ENCODE peak calls at places on chromosomes 1 and 21, in ten cellular contexts. D is adrenal gland, A is lower leg skin, E is K562, P is esophagus muscularis mucosa, U is Peyer's patch, Q is stomach, X is H54, C is tibial nerve, T is uterus. N is an unnamed sample.

GRCh38 chr21:31236528-31236927 is 107.5 kb downstream of the TIAM1 start:
- DNase-seq in D (no peak), A (no peak), E (no peak), P (no peak), U (no peak), Q (no peak), X (no peak), C (no peak), T (no peak), N (no peak)

GRCh38 chr1:55631508-55631907 is 416.3 kb upstream of the USP24 start:
- DNase-seq in D (no peak), A (no peak), E (no peak), P (no peak), U (no peak), Q (no peak), X (no peak), C (no peak), T (no peak), N (no peak)

GRCh38 chr1:225892307-225892706 is 3.4 kb upstream of the LEFTY1 start:
- DNase-seq in D (no peak), A (no peak), E (no peak), P (no peak), U (no peak), Q (no peak), X (no peak), C (no peak), T (no peak), N (no peak)

GRCh38 chr1:66445492-66446181 is 88.3 kb upstream of the SGIP1 start:
- DNase-seq in D (peak; percentile 11), A (no peak), E (no peak), P (no peak), U (peak; percentile 84), Q (peak; percentile 32), X (no peak), C (no peak), T (no peak), N (no peak)

GRCh38 chr21:23936991-23937390 is 1670.3 kb downstream of the MRPL39 start:
- DNase-seq in D (no peak), A (no peak), E (no peak), P (no peak), U (no peak), Q (no peak), X (no peak), C (no peak), T (no peak), N (no peak)

GRCh38 chr1:6771568-6771825 is 13.8 kb upstream of the CAMTA1 start:
- DNase-seq in D (no peak), A (no peak), E (no peak), P (no peak), U (no peak), Q (no peak), X (no peak), C (no peak), T (no peak), N (no peak)

GRCh38 chr1:150268342-150268705 is 492 bp downstream of the APH1A start:
- DNase-seq in D (peak; percentile 81), A (peak; percentile 88), E (peak; percentile 53), P (no peak), U (peak; percentile 57), Q (peak; percentile 40), X (peak; percentile 22), C (no peak), T (no peak), N (peak; percentile 39)

GRCh38 chr1:184622136-184622823 is 132.4 kb downstream of the EDEM3 start:
- DNase-seq in D (peak; percentile 85), A (no peak), E (no peak), P (peak; percentile 95), U (peak; percentile 84), Q (peak; percentile 66), X (peak; percentile 53), C (peak; percentile 86), T (peak; percentile 93), N (no peak)

GRCh38 chr1:68758666-68759209 is 261.9 kb upstream of the DEPDC1 start:
- DNase-seq in D (no peak), A (no peak), E (no peak), P (no peak), U (no peak), Q (no peak), X (no peak), C (no peak), T (no peak), N (no peak)

GRCh38 chr1:21937372-21938121 is 437 bp upstream of the HSPG2 start:
- DNase-seq in D (peak; percentile 92), A (peak; percentile 95), E (peak; percentile 96), P (no peak), U (peak; percentile 83), Q (peak; percentile 85), X (no peak), C (peak; percentile 75), T (peak; percentile 85), N (peak; percentile 85)
- TF ChIP-seq POLR2A in D (peak; percentile 29), A (no peak), E (peak; percentile 44), P (no peak), U (no peak), Q (no peak), X (no peak), C (peak; percentile 46), T (no peak), N (no peak)

GRCh38 chr1:234605983-234606730 is 3.8 kb downstream of the IRF2BP2 start:
- DNase-seq in D (peak; percentile 72), A (peak; percentile 87), E (no peak), P (no peak), U (peak; percentile 67), Q (peak; percentile 53), X (no peak), C (no peak), T (no peak), N (no peak)
- TF ChIP-seq POLR2A in D (no peak), A (no peak), E (peak; percentile 34), P (no peak), U (peak; percentile 37), Q (no peak), X (no peak), C (peak; percentile 41), T (peak; percentile 18), N (peak; percentile 78)

DNA sequence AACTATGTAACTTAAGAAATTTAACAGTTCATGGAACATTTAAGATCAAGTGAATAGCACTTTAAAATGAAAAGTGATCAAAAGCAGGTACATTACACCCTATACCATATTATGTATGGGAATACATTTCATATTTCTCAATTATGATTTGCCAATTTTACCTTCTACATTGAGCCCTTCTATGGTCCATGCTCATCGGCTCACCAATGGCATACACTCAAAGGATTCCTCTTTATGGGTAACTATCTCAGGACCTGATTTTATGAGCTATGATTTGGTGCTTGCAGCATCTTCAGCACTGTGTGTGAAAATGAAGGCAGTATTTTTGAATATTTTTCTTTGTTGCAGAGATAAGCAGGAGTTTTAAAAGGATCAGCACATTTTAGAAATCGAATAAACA is 33.5 kb downstream of the FUBP1 start:
- DNase-seq in D (no peak), A (no peak), E (no peak), P (no peak), U (no peak), Q (no peak), X (no peak), C (no peak), T (no peak), N (no peak)
- TF ChIP-seq POLR2A in D (no peak), A (no peak), E (peak; percentile 44), P (no peak), U (no peak), Q (no peak), X (no peak), C (no peak), T (no peak), N (no peak)

GRCh38 chr1:155777541-155777940 is 79.5 kb downstream of the GON4L start:
- DNase-seq in D (no peak), A (no peak), E (no peak), P (no peak), U (no peak), Q (no peak), X (no peak), C (no peak), T (no peak), N (no peak)
- TF ChIP-seq POLR2A in D (no peak), A (no peak), E (no peak), P (no peak), U (no peak), Q (no peak), X (no peak), C (no peak), T (no peak), N (no peak)

GRCh38 chr1:112700290-112701226 is 6.4 kb downstream of the RHOC start:
- DNase-seq in D (peak; percentile 97), A (peak; percentile 99), E (peak; percentile 98), P (peak; percentile 99), U (peak; percentile 96), Q (peak; percentile 93), X (peak; percentile 80), C (peak; percentile 99), T (peak; percentile 100), N (peak; percentile 68)
- TF ChIP-seq POLR2A in D (peak; percentile 23), A (no peak), E (peak; percentile 77), P (no peak), U (no peak), Q (no peak), X (no peak), C (peak; percentile 56), T (peak; percentile 67), N (no peak)

GRCh38 chr1:40454873-40455272 is 4.6 kb downstream of the ZFP69B start:
- DNase-seq in D (no peak), A (no peak), E (no peak), P (no peak), U (no peak), Q (no peak), X (no peak), C (no peak), T (no peak), N (no peak)

GRCh38 chr1:40450491-40451237 is 388 bp downstream of the ZFP69B start:
- DNase-seq in D (peak; percentile 5), A (peak; percentile 83), E (peak; percentile 72), P (no peak), U (peak; percentile 64), Q (peak; percentile 31), X (peak; percentile 40), C (peak; percentile 6), T (no peak), N (no peak)

GRCh38 chr1:40451238-40451585 is 936 bp downstream of the ZFP69B start:
- DNase-seq in D (no peak), A (no peak), E (no peak), P (no peak), U (no peak), Q (no peak), X (no peak), C (no peak), T (no peak), N (no peak)

GRCh38 chr1:40449684-40450490 is at the start of gene ZFP69B:
- DNase-seq in D (peak; percentile 92), A (peak; percentile 96), E (peak; percentile 97), P (peak; percentile 95), U (peak; percentile 95), Q (peak; percentile 92), X (peak; percentile 99), C (peak; percentile 62), T (peak; percentile 87), N (peak; percentile 93)
- TF ChIP-seq POLR2A in D (no peak), A (no peak), E (peak; percentile 81), P (no peak), U (peak; percentile 8), Q (no peak), X (peak; percentile 80), C (peak; percentile 23), T (no peak), N (peak; percentile 79)

N was measured in GM12891.